ENCODE peak calls at places on chromosomes 16 and 17, in seven cellular contexts. One of them, this sample, is unnamed.

GRCh38 chr17:74870512-74870911 is 2.3 kb downstream of the FDXR start:
- DNase-seq in B cell: no peak
- DNase-seq in fibroblast of mammary gland: peak
- DNase-seq in tibial artery: no peak
- DNase-seq in HFFc6: peak
- DNase-seq in type B pancreatic cell: no peak
- DNase-seq in dorsolateral prefrontal cortex: no peak
- DNase-seq in this sample: no peak

GRCh38 chr16:53509906-53510703 is 7.1 kb upstream of the AKTIP start:
- DNase-seq in B cell: peak
- DNase-seq in fibroblast of mammary gland: peak
- DNase-seq in tibial artery: peak
- DNase-seq in HFFc6: peak
- DNase-seq in type B pancreatic cell: no peak
- DNase-seq in dorsolateral prefrontal cortex: no peak
- DNase-seq in this sample: peak

GRCh38 chr17:34979650-34980352 is 511 bp upstream of the LIG3 start:
- DNase-seq in B cell: no peak
- DNase-seq in fibroblast of mammary gland: peak
- DNase-seq in tibial artery: no peak
- DNase-seq in HFFc6: no peak
- DNase-seq in type B pancreatic cell: no peak
- DNase-seq in dorsolateral prefrontal cortex: no peak
- DNase-seq in this sample: no peak

GRCh38 chr17:40516581-40517285 is 15.3 kb upstream of the TNS4 start:
- DNase-seq in B cell: peak
- DNase-seq in fibroblast of mammary gland: peak
- DNase-seq in tibial artery: no peak
- DNase-seq in HFFc6: no peak
- DNase-seq in type B pancreatic cell: no peak
- DNase-seq in dorsolateral prefrontal cortex: no peak
- DNase-seq in this sample: peak

GRCh38 chr17:4147751-4148310 is 4.8 kb downstream of the CYB5D2 start:
- DNase-seq in B cell: no peak
- DNase-seq in fibroblast of mammary gland: peak
- DNase-seq in tibial artery: no peak
- DNase-seq in HFFc6: no peak
- DNase-seq in type B pancreatic cell: no peak
- DNase-seq in dorsolateral prefrontal cortex: no peak
- DNase-seq in this sample: no peak

GRCh38 chr16:53745753-53746258 is 41.9 kb downstream of the FTO start:
- DNase-seq in B cell: no peak
- DNase-seq in fibroblast of mammary gland: peak
- DNase-seq in tibial artery: no peak
- DNase-seq in HFFc6: peak
- DNase-seq in type B pancreatic cell: no peak
- DNase-seq in dorsolateral prefrontal cortex: no peak
- DNase-seq in this sample: no peak

GRCh38 chr17:27349540-27350021 is 55.7 kb downstream of the WSB1 start:
- DNase-seq in B cell: no peak
- DNase-seq in fibroblast of mammary gland: no peak
- DNase-seq in tibial artery: no peak
- DNase-seq in HFFc6: no peak
- DNase-seq in type B pancreatic cell: no peak
- DNase-seq in dorsolateral prefrontal cortex: no peak
- DNase-seq in this sample: no peak

GRCh38 chr16:10876799-10877341 is at the start of gene CIITA:
- DNase-seq in B cell: peak
- DNase-seq in fibroblast of mammary gland: peak
- DNase-seq in tibial artery: peak
- DNase-seq in HFFc6: peak
- DNase-seq in type B pancreatic cell: no peak
- DNase-seq in dorsolateral prefrontal cortex: peak
- DNase-seq in this sample: peak

GRCh38 chr17:39722965-39723848 is 7.1 kb downstream of the MIEN1 start:
- DNase-seq in B cell: no peak
- DNase-seq in fibroblast of mammary gland: no peak
- DNase-seq in tibial artery: no peak
- DNase-seq in HFFc6: no peak
- DNase-seq in type B pancreatic cell: no peak
- DNase-seq in dorsolateral prefrontal cortex: no peak
- DNase-seq in this sample: no peak

GRCh38 chr16:10920726-10921427 is 21.4 kb downstream of the DEXI start:
- DNase-seq in B cell: no peak
- DNase-seq in fibroblast of mammary gland: no peak
- DNase-seq in tibial artery: no peak
- DNase-seq in HFFc6: no peak
- DNase-seq in type B pancreatic cell: no peak
- DNase-seq in dorsolateral prefrontal cortex: no peak
- DNase-seq in this sample: no peak

GRCh38 chr17:80868022-80868609 is 123.5 kb upstream of the CHMP6 start:
- DNase-seq in B cell: no peak
- DNase-seq in fibroblast of mammary gland: no peak
- DNase-seq in tibial artery: no peak
- DNase-seq in HFFc6: no peak
- DNase-seq in type B pancreatic cell: no peak
- DNase-seq in dorsolateral prefrontal cortex: no peak
- DNase-seq in this sample: no peak

GRCh38 chr17:80872011-80872929 is 119.4 kb upstream of the CHMP6 start:
- DNase-seq in B cell: no peak
- DNase-seq in fibroblast of mammary gland: no peak
- DNase-seq in tibial artery: no peak
- DNase-seq in HFFc6: no peak
- DNase-seq in type B pancreatic cell: no peak
- DNase-seq in dorsolateral prefrontal cortex: no peak
- DNase-seq in this sample: no peak

GRCh38 chr17:80871341-80871740 is 120.3 kb upstream of the CHMP6 start:
- DNase-seq in B cell: no peak
- DNase-seq in fibroblast of mammary gland: no peak
- DNase-seq in tibial artery: no peak
- DNase-seq in HFFc6: no peak
- DNase-seq in type B pancreatic cell: no peak
- DNase-seq in dorsolateral prefrontal cortex: no peak
- DNase-seq in this sample: peak

GRCh38 chr17:80869476-80869875 is 122.2 kb upstream of the CHMP6 start:
- DNase-seq in B cell: no peak
- DNase-seq in fibroblast of mammary gland: no peak
- DNase-seq in tibial artery: no peak
- DNase-seq in HFFc6: no peak
- DNase-seq in type B pancreatic cell: no peak
- DNase-seq in dorsolateral prefrontal cortex: no peak
- DNase-seq in this sample: no peak

GRCh38 chr17:80870401-80870800 is 121.2 kb upstream of the CHMP6 start:
- DNase-seq in B cell: no peak
- DNase-seq in fibroblast of mammary gland: no peak
- DNase-seq in tibial artery: no peak
- DNase-seq in HFFc6: no peak
- DNase-seq in type B pancreatic cell: no peak
- DNase-seq in dorsolateral prefrontal cortex: no peak
- DNase-seq in this sample: no peak
- TF ChIP-seq CTCF in B cell: no peak
- TF ChIP-seq CTCF in fibroblast of mammary gland: no peak
- TF ChIP-seq CTCF in tibial artery: no peak
- TF ChIP-seq CTCF in HFFc6: no peak
- TF ChIP-seq CTCF in type B pancreatic cell: no peak
- TF ChIP-seq CTCF in dorsolateral prefrontal cortex: no peak
- TF ChIP-seq CTCF in this sample: no peak

GRCh38 chr17:2412561-2413021 is 11.7 kb upstream of the MNT start:
- DNase-seq in B cell: no peak
- DNase-seq in fibroblast of mammary gland: no peak
- DNase-seq in tibial artery: peak
- DNase-seq in HFFc6: no peak
- DNase-seq in type B pancreatic cell: no peak
- DNase-seq in dorsolateral prefrontal cortex: no peak
- DNase-seq in this sample: no peak
- TF ChIP-seq CTCF in B cell: no peak
- TF ChIP-seq CTCF in fibroblast of mammary gland: no peak
- TF ChIP-seq CTCF in tibial artery: no peak
- TF ChIP-seq CTCF in HFFc6: peak
- TF ChIP-seq CTCF in type B pancreatic cell: no peak
- TF ChIP-seq CTCF in dorsolateral prefrontal cortex: peak
- TF ChIP-seq CTCF in this sample: no peak

DNA sequence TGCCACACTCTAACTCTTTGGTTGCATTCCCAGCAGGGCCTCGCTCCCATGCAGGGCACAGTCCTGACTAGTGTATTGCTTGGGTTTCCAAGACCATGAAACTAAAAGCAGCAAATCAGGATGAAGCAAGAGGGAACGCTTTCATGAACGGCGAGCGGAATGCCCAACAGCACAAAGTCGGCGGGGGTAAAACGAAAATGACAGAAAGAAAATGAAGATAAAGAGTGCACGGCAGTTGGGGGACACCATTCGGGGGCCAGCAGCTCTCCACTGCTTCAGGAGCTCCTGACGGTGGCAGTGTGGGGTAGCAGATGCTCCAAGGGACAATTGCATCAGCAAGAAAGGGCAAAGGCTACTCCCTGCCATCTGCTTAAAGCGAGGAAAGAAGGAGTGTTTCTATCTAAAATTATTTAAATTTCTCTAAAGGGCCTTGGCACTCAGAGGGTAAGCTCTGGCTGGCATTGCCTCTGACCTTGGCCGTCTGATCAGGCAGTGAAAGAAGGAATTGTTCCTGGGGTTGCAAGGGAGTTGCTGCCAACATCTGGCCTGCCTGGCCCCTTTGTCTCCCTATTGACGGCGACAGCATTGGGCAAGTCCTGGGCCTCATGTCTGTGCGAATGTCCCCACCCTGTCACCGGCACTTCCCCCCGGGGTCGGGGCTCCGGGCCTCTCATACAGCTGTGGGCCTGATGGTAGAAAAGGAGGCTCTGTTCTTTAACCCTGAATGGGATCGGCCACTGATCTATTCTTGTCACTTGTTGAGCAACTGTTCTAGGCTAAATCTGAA is 138.2 kb downstream of the CMIP start:
- DNase-seq in B cell: no peak
- DNase-seq in fibroblast of mammary gland: no peak
- DNase-seq in tibial artery: no peak
- DNase-seq in HFFc6: peak
- DNase-seq in type B pancreatic cell: no peak
- DNase-seq in dorsolateral prefrontal cortex: peak
- DNase-seq in this sample: no peak
- TF ChIP-seq CTCF in B cell: no peak
- TF ChIP-seq CTCF in fibroblast of mammary gland: no peak
- TF ChIP-seq CTCF in tibial artery: no peak
- TF ChIP-seq CTCF in HFFc6: peak
- TF ChIP-seq CTCF in type B pancreatic cell: peak
- TF ChIP-seq CTCF in dorsolateral prefrontal cortex: peak
- TF ChIP-seq CTCF in this sample: no peak

GRCh38 chr17:45098081-45098868 is 34.0 kb downstream of the PLCD3 start:
- DNase-seq in B cell: no peak
- DNase-seq in fibroblast of mammary gland: no peak
- DNase-seq in tibial artery: no peak
- DNase-seq in HFFc6: no peak
- DNase-seq in type B pancreatic cell: no peak
- DNase-seq in dorsolateral prefrontal cortex: no peak
- DNase-seq in this sample: no peak

GRCh38 chr17:45098869-45099616 is 33.3 kb downstream of the PLCD3 start:
- DNase-seq in B cell: peak
- DNase-seq in fibroblast of mammary gland: peak
- DNase-seq in tibial artery: peak
- DNase-seq in HFFc6: peak
- DNase-seq in type B pancreatic cell: peak
- DNase-seq in dorsolateral prefrontal cortex: peak
- DNase-seq in this sample: peak

GRCh38 chr17:45093444-45094110 is 32.5 kb downstream of the NMT1 start:
- DNase-seq in B cell: no peak
- DNase-seq in fibroblast of mammary gland: no peak
- DNase-seq in tibial artery: peak
- DNase-seq in HFFc6: no peak
- DNase-seq in type B pancreatic cell: no peak
- DNase-seq in dorsolateral prefrontal cortex: no peak
- DNase-seq in this sample: no peak

GRCh38 chr17:45096926-45097325 is 35.4 kb downstream of the PLCD3 start:
- DNase-seq in B cell: no peak
- DNase-seq in fibroblast of mammary gland: no peak
- DNase-seq in tibial artery: no peak
- DNase-seq in HFFc6: no peak
- DNase-seq in type B pancreatic cell: no peak
- DNase-seq in dorsolateral prefrontal cortex: no peak
- DNase-seq in this sample: no peak

GRCh38 chr17:45096141-45096540 is 35.0 kb downstream of the NMT1 start:
- DNase-seq in B cell: no peak
- DNase-seq in fibroblast of mammary gland: peak
- DNase-seq in tibial artery: no peak
- DNase-seq in HFFc6: peak
- DNase-seq in type B pancreatic cell: no peak
- DNase-seq in dorsolateral prefrontal cortex: no peak
- DNase-seq in this sample: no peak
- TF ChIP-seq CTCF in B cell: peak
- TF ChIP-seq CTCF in fibroblast of mammary gland: peak
- TF ChIP-seq CTCF in tibial artery: peak
- TF ChIP-seq CTCF in HFFc6: peak
- TF ChIP-seq CTCF in type B pancreatic cell: peak
- TF ChIP-seq CTCF in dorsolateral prefrontal cortex: no peak
- TF ChIP-seq CTCF in this sample: peak

GRCh38 chr17:42778570-42778969 is 1.8 kb upstream of the WNK4 start:
- DNase-seq in B cell: no peak
- DNase-seq in fibroblast of mammary gland: no peak
- DNase-seq in tibial artery: no peak
- DNase-seq in HFFc6: no peak
- DNase-seq in type B pancreatic cell: no peak
- DNase-seq in dorsolateral prefrontal cortex: no peak
- DNase-seq in this sample: no peak

GRCh38 chr17:42774066-42774750 is 959 bp downstream of the VPS25 start:
- DNase-seq in B cell: no peak
- DNase-seq in fibroblast of mammary gland: no peak
- DNase-seq in tibial artery: no peak
- DNase-seq in HFFc6: peak
- DNase-seq in type B pancreatic cell: no peak
- DNase-seq in dorsolateral prefrontal cortex: no peak
- DNase-seq in this sample: no peak

GRCh38 chr17:42775534-42776098 is 2.4 kb downstream of the VPS25 start:
- DNase-seq in B cell: no peak
- DNase-seq in fibroblast of mammary gland: no peak
- DNase-seq in tibial artery: no peak
- DNase-seq in HFFc6: peak
- DNase-seq in type B pancreatic cell: no peak
- DNase-seq in dorsolateral prefrontal cortex: no peak
- DNase-seq in this sample: peak

GRCh38 chr17:42772945-42773289 is 332 bp upstream of the VPS25 start:
- DNase-seq in B cell: no peak
- DNase-seq in fibroblast of mammary gland: no peak
- DNase-seq in tibial artery: no peak
- DNase-seq in HFFc6: no peak
- DNase-seq in type B pancreatic cell: no peak
- DNase-seq in dorsolateral prefrontal cortex: no peak
- DNase-seq in this sample: no peak

GRCh38 chr17:42773290-42774035 is at the start of gene VPS25:
- DNase-seq in B cell: peak
- DNase-seq in fibroblast of mammary gland: peak
- DNase-seq in tibial artery: peak
- DNase-seq in HFFc6: peak
- DNase-seq in type B pancreatic cell: no peak
- DNase-seq in dorsolateral prefrontal cortex: peak
- DNase-seq in this sample: peak
- TF ChIP-seq CTCF in B cell: no peak
- TF ChIP-seq CTCF in fibroblast of mammary gland: peak
- TF ChIP-seq CTCF in tibial artery: no peak
- TF ChIP-seq CTCF in HFFc6: peak
- TF ChIP-seq CTCF in type B pancreatic cell: peak
- TF ChIP-seq CTCF in dorsolateral prefrontal cortex: peak
- TF ChIP-seq CTCF in this sample: no peak

GRCh38 chr16:84746875-84747274 is 47.1 kb downstream of the USP10 start:
- DNase-seq in B cell: no peak
- DNase-seq in fibroblast of mammary gland: no peak
- DNase-seq in tibial artery: no peak
- DNase-seq in HFFc6: no peak
- DNase-seq in type B pancreatic cell: no peak
- DNase-seq in dorsolateral prefrontal cortex: no peak
- DNase-seq in this sample: no peak
- TF ChIP-seq CTCF in B cell: peak
- TF ChIP-seq CTCF in fibroblast of mammary gland: peak
- TF ChIP-seq CTCF in tibial artery: no peak
- TF ChIP-seq CTCF in HFFc6: peak
- TF ChIP-seq CTCF in type B pancreatic cell: peak
- TF ChIP-seq CTCF in dorsolateral prefrontal cortex: no peak
- TF ChIP-seq CTCF in this sample: no peak

This sample was measured in MM.1S.